ENCODE peak calls at places on chromosomes 12 and 14, in five cellular contexts. J is stomach, K is heart left ventricle, D is upper lobe of left lung, N is endothelial cell of umbilical vein. B is an unnamed sample.

GRCh38 chr14:51335521-51335920 is 95.5 kb downstream of the TMX1 start:
- DNase-seq in D (peak; percentile 22), K (peak; percentile 83), N (no peak), J (no peak), B (peak; percentile 80)

GRCh38 chr14:64465208-64465821 is at the start of gene AKAP5:
- DNase-seq in N (peak; percentile 63), J (peak; percentile 62), K (peak; percentile 49), D (peak; percentile 93), B (peak; percentile 80)

GRCh38 chr12:30719060-30719459 is 23.4 kb upstream of the IPO8 start:
- DNase-seq in N (no peak), D (no peak), K (no peak), J (no peak), B (no peak)

GRCh38 chr12:27034607-27035293 is 12.4 kb downstream of the MED21 start:
- DNase-seq in N (no peak), K (no peak), D (peak; percentile 41), J (no peak), B (no peak)

GRCh38 chr14:22802860-22803562 is 12.2 kb downstream of the SLC7A7 start:
- DNase-seq in D (no peak), N (no peak), K (no peak), J (no peak), B (no peak)

GRCh38 chr12:91287753-91288152 is 105.1 kb upstream of the DCN start:
- DNase-seq in N (no peak), D (no peak), K (no peak), J (no peak), B (no peak)

GRCh38 chr12:75944097-75944904 is 87.3 kb downstream of the PHLDA1 start:
- DNase-seq in N (peak; percentile 86), K (no peak), D (no peak), J (no peak), B (no peak)

GRCh38 chr14:72553161-72553560 is 340.7 kb downstream of the DPF3 start:
- DNase-seq in K (no peak), N (no peak), J (no peak), D (no peak), B (no peak)

GRCh38 chr12:14605401-14605989 is 37.8 kb upstream of the PLBD1 start:
- DNase-seq in N (no peak), D (no peak), J (no peak), K (no peak), B (no peak)

GRCh38 chr12:23760495-23760894 is 189.0 kb downstream of the SOX5 start:
- DNase-seq in K (no peak), N (no peak), D (no peak), J (no peak), B (no peak)

GRCh38 chr12:12007001-12007712 is 63.6 kb upstream of the BCL2L14 start:
- DNase-seq in N (no peak), D (no peak), J (no peak), K (no peak), B (no peak)

GRCh38 chr14:103847954-103848719 is 762 bp upstream of the PPP1R13B start:
- DNase-seq in J (no peak), D (peak; percentile 89), N (no peak), K (peak; percentile 59), B (peak; percentile 87)

GRCh38 chr12:50224026-50224692 is 57.0 kb upstream of the CERS5 start:
- DNase-seq in D (no peak), K (no peak), J (peak; percentile 51), N (peak; percentile 87), B (no peak)

GRCh38 chr12:80513211-80513610 is 69.2 kb downstream of the PTPRQ start:
- DNase-seq in N (no peak), K (peak; percentile 21), J (no peak), D (peak; percentile 43), B (no peak)

GRCh38 chr14:65790185-65790815 is 377.8 kb downstream of the FUT8 start:
- DNase-seq in J (no peak), K (no peak), D (no peak), N (no peak), B (no peak)

GRCh38 chr14:71620401-71620800 is 311.8 kb upstream of the RGS6 start:
- DNase-seq in K (no peak), J (no peak), D (no peak), N (peak; percentile 73), B (no peak)

GRCh38 chr12:80847575-80847974 is 90.2 kb downstream of the LIN7A start:
- DNase-seq in N (no peak), D (no peak), J (no peak), K (no peak), B (no peak)

GRCh38 chr12:110022980-110023633 is 23.9 kb downstream of the ANKRD13A start:
- DNase-seq in N (no peak), K (no peak), J (no peak), D (no peak), B (no peak)

GRCh38 chr12:22858849-22859569 is 234.0 kb downstream of the ETNK1 start:
- DNase-seq in N (no peak), D (no peak), K (no peak), J (no peak), B (no peak)

GRCh38 chr12:11228268-11228879 is 41.1 kb downstream of the PRB3 start:
- DNase-seq in D (no peak), N (peak; percentile 73), K (no peak), J (peak; percentile 35), B (no peak)

GRCh38 chr14:90458536-90458935 is 61.7 kb downstream of the CALM1 start:
- DNase-seq in D (no peak), N (no peak), J (no peak), K (no peak), B (no peak)

GRCh38 chr14:78324353-78324752 is 154.2 kb downstream of the NRXN3 start:
- DNase-seq in D (no peak), K (no peak), N (no peak), J (no peak), B (no peak)

GRCh38 chr12:75020068-75020557 is 189.5 kb downstream of the KCNC2 start:
- DNase-seq in D (no peak), N (no peak), J (no peak), K (no peak), B (peak; percentile 35)

GRCh38 chr12:102592134-102592533 is 111.8 kb upstream of the IGF1 start:
- DNase-seq in D (no peak), K (no peak), N (no peak), J (no peak), B (no peak)

GRCh38 chr12:94186461-94187237 is 38.3 kb downstream of the PLXNC1 start:
- DNase-seq in J (no peak), K (peak; percentile 44), D (peak; percentile 62), N (no peak), B (peak; percentile 91)

GRCh38 chr12:69024413-69024812 is 91.4 kb upstream of the CPM start:
- DNase-seq in N (no peak), D (no peak), J (peak; percentile 71), K (no peak), B (peak; percentile 95)

GRCh38 chr14:102574840-102575478 is 17.5 kb upstream of the RCOR1 start:
- DNase-seq in N (no peak), J (no peak), K (no peak), D (no peak), B (no peak)

GRCh38 chr12:19186722-19187661 is 57.5 kb downstream of the PLEKHA5 start:
- DNase-seq in K (no peak), N (peak; percentile 71), J (no peak), D (no peak), B (no peak)

GRCh38 chr14:88559852-88560251 is 3.0 kb upstream of the ZC3H14 start:
- DNase-seq in N (no peak), K (no peak), J (no peak), D (no peak), B (no peak)

GRCh38 chr12:48814313-48815280 is 3.7 kb upstream of the CACNB3 start:
- DNase-seq in D (peak; percentile 98), N (peak; percentile 73), K (peak; percentile 89), J (peak; percentile 90), B (peak; percentile 93)

GRCh38 chr12:109863961-109864712 is 16.2 kb downstream of the GLTP start:
- DNase-seq in D (no peak), K (no peak), J (peak; percentile 76), N (no peak), B (no peak)

GRCh38 chr12:14716848-14717444 is 20.5 kb upstream of the GUCY2C start:
- DNase-seq in N (peak; percentile 52), J (peak; percentile 38), K (no peak), D (no peak), B (no peak)

GRCh38 chr14:95018845-95019244 is 138.5 kb downstream of the DICER1 start:
- DNase-seq in K (no peak), N (no peak), J (no peak), D (no peak), B (no peak)

DNA sequence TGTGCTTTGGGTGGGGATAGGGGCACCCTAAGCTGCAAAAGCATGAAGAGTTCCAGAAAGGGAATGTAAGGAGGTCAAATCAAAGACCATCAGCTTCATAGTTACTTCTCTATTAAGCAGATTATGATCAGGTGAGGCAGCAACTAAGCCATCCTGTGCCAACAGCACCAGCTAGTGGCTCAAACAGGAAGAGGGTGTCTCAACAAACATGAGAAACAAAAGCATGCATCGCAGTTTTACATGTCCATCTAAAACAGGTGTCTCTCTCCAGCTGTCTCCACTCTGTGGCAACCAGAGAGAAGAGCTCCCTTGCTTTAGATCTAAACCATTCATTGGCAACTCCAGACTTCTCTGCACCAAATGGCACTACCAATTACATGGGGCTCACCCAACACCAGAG is 52.9 kb downstream of the ACTN1 start:
- DNase-seq in K (no peak), J (no peak), N (no peak), D (no peak), B (no peak)
- H3K4me1 ChIP-seq in K (peaks cover 14% of the 10 kb centered on the region), J (peaks cover 54% of the 10 kb centered on the region), N (no peaks in the 10 kb centered on the region), D (peaks cover 28% of the 10 kb centered on the region), B (peaks cover 5% of the 10 kb centered on the region)

DNA sequence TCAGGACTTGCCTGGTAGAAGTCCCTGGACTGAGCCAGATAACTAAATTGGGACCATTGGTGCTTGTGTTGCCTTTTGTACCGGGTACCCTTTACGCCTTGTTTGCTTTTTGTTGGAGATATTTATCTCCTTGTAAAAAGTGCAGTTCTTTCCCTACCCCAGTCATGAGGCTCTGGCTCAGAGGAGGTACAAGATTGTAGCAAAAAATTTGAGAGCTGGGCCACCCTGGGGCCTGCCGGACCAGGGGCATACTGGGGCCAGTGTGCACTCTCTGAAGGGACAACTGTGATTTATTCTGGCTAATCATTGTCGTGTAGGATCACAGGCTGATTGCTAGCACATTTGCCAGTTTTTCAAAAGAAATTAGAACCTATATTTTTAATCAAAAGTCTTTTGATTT is 13.2 kb downstream of the TPCN1 start:
- DNase-seq in K (no peak), J (peak; percentile 10), D (no peak), N (no peak), B (peak; percentile 4)
- H3K36me3 ChIP-seq in K (peaks cover 76% of the 10 kb centered on the region), J (peaks cover 24% of the 10 kb centered on the region), D (peaks cover 44% of the 10 kb centered on the region), N (peaks cover 15% of the 10 kb centered on the region), B (peaks cover 59% of the 10 kb centered on the region)

DNA sequence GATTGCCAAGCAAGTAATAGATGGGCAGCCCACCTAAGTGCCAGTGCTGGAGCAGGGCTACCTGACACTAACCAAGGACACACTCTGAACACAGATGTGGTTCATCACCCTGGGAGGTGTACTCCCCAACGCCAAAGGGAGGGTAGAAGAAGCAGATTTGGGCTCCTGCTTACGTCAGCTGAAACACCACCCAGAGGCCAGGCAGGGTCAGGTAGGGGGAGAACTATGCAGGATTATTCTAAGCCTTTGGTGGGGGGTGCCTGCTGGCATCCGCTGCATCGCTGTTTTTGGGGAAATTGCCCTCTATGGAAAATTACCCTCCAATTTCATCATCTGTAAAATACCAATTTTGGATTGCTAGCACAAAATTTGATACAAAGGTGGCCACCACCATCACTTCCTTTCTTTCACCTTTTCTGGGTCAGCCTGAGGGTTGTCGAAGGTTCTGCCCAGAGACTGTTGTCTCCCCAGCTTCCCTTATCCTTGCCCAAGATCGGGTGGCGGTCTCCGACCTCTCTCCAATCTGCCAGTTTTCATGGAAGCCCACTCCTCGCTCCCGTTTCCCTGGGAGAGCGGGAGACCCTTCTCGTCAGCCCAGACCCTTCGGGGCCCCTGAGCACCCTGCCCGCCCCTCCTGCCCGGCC is 535 bp downstream of the BIN2 start:
- DNase-seq in N (no peak), D (no peak), J (no peak), K (no peak), B (no peak)
- H3K4me1 ChIP-seq in N (no peaks in the 10 kb centered on the region), D (peaks cover 68% of the 10 kb centered on the region), J (no peaks in the 10 kb centered on the region), K (no peaks in the 10 kb centered on the region), B (no peaks in the 10 kb centered on the region)

GRCh38 chr12:89653-90052 is 23.1 kb downstream of the IQSEC3 start:
- DNase-seq in K (no peak), N (no peak), J (no peak), D (no peak), B (no peak)
- H3K36me3 ChIP-seq in K (no peaks in the 10 kb centered on the region), N (no peaks in the 10 kb centered on the region), J (no peaks in the 10 kb centered on the region), D (no peaks in the 10 kb centered on the region), B (no peaks in the 10 kb centered on the region)